ENCODE peak calls at places on chromosomes 12 and 14, in six cellular contexts. One of them, this sample, is unnamed.
A peak's percentile ranks its signal among the peaks of the same experiment; 100 is the strongest.

GRCh38 chr12:30694971-30695326 is 720 bp downstream of the IPO8 start:
- DNase-seq in fibroblast of lung: peak; percentile 36
- DNase-seq in OCI-LY7: peak; percentile 26
- DNase-seq in SK-N-SH: peak; percentile 60
- DNase-seq in H9: peak; percentile 67
- DNase-seq in endothelial cell of umbilical vein: peak; percentile 61
- DNase-seq in this sample: peak; percentile 61

GRCh38 chr12:40915172-40915571 is 222.9 kb downstream of the CNTN1 start:
- DNase-seq in fibroblast of lung: no peak
- DNase-seq in endothelial cell of umbilical vein: no peak
- DNase-seq in OCI-LY7: no peak
- DNase-seq in H9: no peak
- DNase-seq in SK-N-SH: no peak
- DNase-seq in this sample: no peak

GRCh38 chr12:20260864-20261263 is 107.5 kb upstream of the PDE3A start:
- DNase-seq in H9: no peak
- DNase-seq in endothelial cell of umbilical vein: peak; percentile 46
- DNase-seq in fibroblast of lung: peak; percentile 2
- DNase-seq in OCI-LY7: no peak
- DNase-seq in SK-N-SH: no peak
- DNase-seq in this sample: no peak

GRCh38 chr14:92471919-92472318 is 41.7 kb upstream of the RIN3 start:
- DNase-seq in OCI-LY7: no peak
- DNase-seq in endothelial cell of umbilical vein: peak; percentile 52
- DNase-seq in fibroblast of lung: peak; percentile 76
- DNase-seq in H9: peak; percentile 75
- DNase-seq in SK-N-SH: no peak
- DNase-seq in this sample: no peak

GRCh38 chr14:39005044-39005736 is 97.8 kb downstream of the SEC23A start:
- DNase-seq in SK-N-SH: no peak
- DNase-seq in H9: no peak
- DNase-seq in fibroblast of lung: peak; percentile 81
- DNase-seq in endothelial cell of umbilical vein: no peak
- DNase-seq in OCI-LY7: no peak
- DNase-seq in this sample: no peak

GRCh38 chr12:6383572-6384498 is at the start of gene LTBR:
- DNase-seq in endothelial cell of umbilical vein: peak; percentile 89
- DNase-seq in SK-N-SH: no peak
- DNase-seq in fibroblast of lung: peak; percentile 95
- DNase-seq in H9: peak; percentile 82
- DNase-seq in OCI-LY7: no peak
- DNase-seq in this sample: no peak

GRCh38 chr14:26415618-26416123 is 182.2 kb downstream of the NOVA1 start:
- DNase-seq in SK-N-SH: no peak
- DNase-seq in H9: no peak
- DNase-seq in OCI-LY7: no peak
- DNase-seq in fibroblast of lung: peak; percentile 74
- DNase-seq in endothelial cell of umbilical vein: no peak
- DNase-seq in this sample: no peak

GRCh38 chr12:95731519-95731958 is 59.0 kb downstream of the NTN4 start:
- DNase-seq in H9: no peak
- DNase-seq in fibroblast of lung: no peak
- DNase-seq in endothelial cell of umbilical vein: no peak
- DNase-seq in OCI-LY7: peak; percentile 29
- DNase-seq in SK-N-SH: no peak
- DNase-seq in this sample: peak; percentile 51

GRCh38 chr12:54417712-54418440 is 1.2 kb downstream of the ITGA5 start:
- DNase-seq in H9: no peak
- DNase-seq in fibroblast of lung: no peak
- DNase-seq in OCI-LY7: no peak
- DNase-seq in endothelial cell of umbilical vein: peak; percentile 43
- DNase-seq in SK-N-SH: peak; percentile 47
- DNase-seq in this sample: no peak

GRCh38 chr14:90518941-90519256 is 122.1 kb downstream of the CALM1 start:
- DNase-seq in fibroblast of lung: no peak
- DNase-seq in H9: peak; percentile 68
- DNase-seq in SK-N-SH: no peak
- DNase-seq in endothelial cell of umbilical vein: peak; percentile 44
- DNase-seq in OCI-LY7: peak; percentile 49
- DNase-seq in this sample: peak; percentile 87

GRCh38 chr14:68947802-68948201 is 31.3 kb downstream of the ACTN1 start:
- DNase-seq in OCI-LY7: no peak
- DNase-seq in endothelial cell of umbilical vein: no peak
- DNase-seq in H9: no peak
- DNase-seq in fibroblast of lung: peak; percentile 76
- DNase-seq in SK-N-SH: no peak
- DNase-seq in this sample: no peak

GRCh38 chr12:12890815-12891645 is at the start of gene GPRC5A:
- DNase-seq in H9: peak; percentile 78
- DNase-seq in fibroblast of lung: peak; percentile 98
- DNase-seq in endothelial cell of umbilical vein: peak; percentile 96
- DNase-seq in OCI-LY7: no peak
- DNase-seq in SK-N-SH: peak; percentile 68
- DNase-seq in this sample: no peak

GRCh38 chr12:80118565-80119337 is 19.4 kb downstream of the OTOGL start:
- DNase-seq in SK-N-SH: no peak
- DNase-seq in H9: no peak
- DNase-seq in OCI-LY7: no peak
- DNase-seq in fibroblast of lung: no peak
- DNase-seq in endothelial cell of umbilical vein: peak; percentile 12
- DNase-seq in this sample: no peak

GRCh38 chr12:26749781-26750180 is 83.2 kb downstream of the ITPR2 start:
- DNase-seq in OCI-LY7: no peak
- DNase-seq in endothelial cell of umbilical vein: no peak
- DNase-seq in H9: no peak
- DNase-seq in fibroblast of lung: no peak
- DNase-seq in SK-N-SH: no peak
- DNase-seq in this sample: no peak
- H4K20me1 ChIP-seq in OCI-LY7: no peaks in the 10 kb centered on the region
- H4K20me1 ChIP-seq in endothelial cell of umbilical vein: no peaks in the 10 kb centered on the region
- H4K20me1 ChIP-seq in H9: no peaks in the 10 kb centered on the region
- H4K20me1 ChIP-seq in fibroblast of lung: no peaks in the 10 kb centered on the region
- H4K20me1 ChIP-seq in SK-N-SH: no peaks in the 10 kb centered on the region
- H4K20me1 ChIP-seq in this sample: no peaks in the 10 kb centered on the region

DNA sequence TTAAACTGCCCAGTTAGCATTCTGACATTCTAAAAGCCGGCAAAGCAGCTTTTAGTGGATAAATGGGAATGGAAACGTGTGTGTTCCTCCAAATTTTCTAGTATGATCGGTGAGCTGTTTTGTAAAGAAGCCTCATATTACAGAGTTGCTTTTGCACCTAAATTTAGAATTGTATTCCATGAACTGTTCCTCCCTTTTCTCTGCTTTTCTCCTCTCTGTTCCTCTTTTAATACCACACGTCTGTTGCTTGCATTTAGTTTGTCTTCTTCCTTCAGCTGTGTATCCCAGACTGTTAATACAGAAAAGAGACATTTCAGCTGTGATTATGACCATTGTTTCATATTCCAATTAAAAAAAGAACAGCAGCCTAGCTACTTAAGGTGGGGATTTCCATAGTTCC is 10.8 kb downstream of the DYRK2 start:
- DNase-seq in endothelial cell of umbilical vein: no peak
- DNase-seq in SK-N-SH: no peak
- DNase-seq in H9: no peak
- DNase-seq in OCI-LY7: no peak
- DNase-seq in fibroblast of lung: no peak
- DNase-seq in this sample: no peak
- H4K20me1 ChIP-seq in endothelial cell of umbilical vein: no peaks in the 10 kb centered on the region
- H4K20me1 ChIP-seq in SK-N-SH: peaks cover 40% of the 10 kb centered on the region
- H4K20me1 ChIP-seq in H9: no peaks in the 10 kb centered on the region
- H4K20me1 ChIP-seq in OCI-LY7: peaks cover 38% of the 10 kb centered on the region
- H4K20me1 ChIP-seq in fibroblast of lung: no peaks in the 10 kb centered on the region
- H4K20me1 ChIP-seq in this sample: peaks cover 88% of the 10 kb centered on the region

DNA sequence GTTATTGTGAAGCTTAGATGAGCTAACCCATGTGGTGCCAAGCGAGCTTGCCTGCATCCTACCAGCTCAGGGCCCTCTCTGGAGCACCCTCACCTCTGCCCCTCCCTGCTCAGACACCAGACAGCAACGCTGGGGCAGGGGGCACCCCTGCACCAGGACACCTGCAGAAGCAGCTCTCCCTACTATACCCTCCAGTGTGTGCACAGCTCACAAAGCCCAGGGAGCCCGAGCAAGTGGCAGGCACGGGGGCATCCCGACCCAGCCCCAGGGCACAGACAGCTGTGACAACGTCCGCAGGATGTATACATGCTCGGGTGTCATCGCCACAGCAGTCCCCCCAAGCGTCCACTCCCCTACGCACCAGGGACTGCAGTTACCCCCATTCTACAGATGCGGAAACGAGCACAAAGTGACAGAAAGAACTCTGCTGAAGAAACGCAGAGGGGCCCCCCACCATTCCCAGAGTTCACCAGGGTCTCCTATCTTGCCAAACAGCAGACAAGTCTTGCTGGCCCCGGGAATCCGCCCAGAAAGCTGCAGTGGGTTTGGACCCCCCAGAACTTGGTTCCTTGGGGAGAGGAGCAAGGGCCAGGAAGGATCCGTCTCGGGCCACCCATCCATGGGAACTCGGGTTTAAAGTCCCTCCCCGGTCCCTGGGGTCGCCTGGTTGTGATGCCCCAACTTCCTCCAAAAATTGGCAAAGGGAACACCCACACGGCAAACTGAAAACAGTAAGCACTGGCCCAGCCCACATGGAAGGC is 12.1 kb downstream of the NCOR2 start:
- DNase-seq in OCI-LY7: no peak
- DNase-seq in endothelial cell of umbilical vein: no peak
- DNase-seq in fibroblast of lung: no peak
- DNase-seq in SK-N-SH: no peak
- DNase-seq in H9: no peak
- DNase-seq in this sample: no peak
- H4K20me1 ChIP-seq in OCI-LY7: peaks cover 52% of the 10 kb centered on the region
- H4K20me1 ChIP-seq in endothelial cell of umbilical vein: no peaks in the 10 kb centered on the region
- H4K20me1 ChIP-seq in fibroblast of lung: peaks cover 4% of the 10 kb centered on the region
- H4K20me1 ChIP-seq in SK-N-SH: peaks cover 99% of the 10 kb centered on the region
- H4K20me1 ChIP-seq in H9: no peaks in the 10 kb centered on the region
- H4K20me1 ChIP-seq in this sample: peaks cover 84% of the 10 kb centered on the region

GRCh38 chr12:124380793-124381453 is 86.0 kb downstream of the RFLNA start:
- DNase-seq in endothelial cell of umbilical vein: peak; percentile 25
- DNase-seq in fibroblast of lung: no peak
- DNase-seq in SK-N-SH: no peak
- DNase-seq in OCI-LY7: no peak
- DNase-seq in H9: no peak
- DNase-seq in this sample: no peak

GRCh38 chr12:124379938-124380754 is 85.3 kb downstream of the RFLNA start:
- DNase-seq in SK-N-SH: no peak
- DNase-seq in H9: no peak
- DNase-seq in OCI-LY7: no peak
- DNase-seq in endothelial cell of umbilical vein: peak; percentile 93
- DNase-seq in fibroblast of lung: peak; percentile 89
- DNase-seq in this sample: no peak

GRCh38 chr12:124379379-124379937 is 84.6 kb downstream of the RFLNA start:
- DNase-seq in endothelial cell of umbilical vein: no peak
- DNase-seq in OCI-LY7: no peak
- DNase-seq in SK-N-SH: no peak
- DNase-seq in H9: no peak
- DNase-seq in fibroblast of lung: no peak
- DNase-seq in this sample: no peak

GRCh38 chr12:124383028-124383427 is 88.1 kb downstream of the RFLNA start:
- DNase-seq in fibroblast of lung: no peak
- DNase-seq in SK-N-SH: no peak
- DNase-seq in OCI-LY7: no peak
- DNase-seq in endothelial cell of umbilical vein: no peak
- DNase-seq in H9: no peak
- DNase-seq in this sample: no peak

DNA sequence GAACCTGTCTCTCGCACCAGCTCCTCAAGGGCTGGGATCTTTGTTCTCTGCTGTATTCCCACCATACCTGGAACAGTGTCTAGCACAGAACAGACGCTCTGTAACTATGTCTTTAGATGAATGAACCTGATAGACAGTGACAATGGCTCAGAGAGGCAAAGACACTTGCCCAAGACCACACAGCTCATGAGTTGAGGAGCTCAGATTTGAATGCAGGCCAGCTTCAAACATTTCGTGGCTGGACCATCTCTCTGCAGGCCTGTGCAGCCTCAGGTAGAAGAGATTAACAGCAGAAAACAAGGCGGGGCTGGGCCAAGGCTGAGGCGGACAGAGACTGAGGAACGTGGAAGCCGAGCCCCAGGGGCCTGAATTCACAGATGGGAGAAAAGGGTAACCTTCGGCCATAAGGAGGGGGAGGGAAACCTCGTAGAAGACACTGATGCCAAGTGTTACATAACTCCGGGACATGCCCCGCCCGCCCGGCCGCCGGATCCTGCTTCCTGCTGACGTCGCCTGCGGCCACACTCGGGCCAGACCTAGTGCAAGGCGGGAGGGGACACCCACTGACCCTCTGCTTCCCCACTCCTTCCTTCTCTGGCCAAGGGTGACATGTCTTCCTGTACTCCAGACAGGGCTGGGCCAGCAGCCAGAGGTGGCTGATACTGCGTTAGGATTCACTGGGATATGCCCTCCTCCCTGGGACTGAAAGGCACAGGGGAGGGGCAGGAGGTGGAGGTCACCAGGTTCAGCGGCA is 86.7 kb downstream of the RFLNA start:
- DNase-seq in fibroblast of lung: peak; percentile 71
- DNase-seq in endothelial cell of umbilical vein: peak; percentile 85
- DNase-seq in OCI-LY7: no peak
- DNase-seq in H9: no peak
- DNase-seq in SK-N-SH: no peak
- DNase-seq in this sample: no peak
- H4K20me1 ChIP-seq in fibroblast of lung: no peaks in the 10 kb centered on the region
- H4K20me1 ChIP-seq in endothelial cell of umbilical vein: no peaks in the 10 kb centered on the region
- H4K20me1 ChIP-seq in OCI-LY7: no peaks in the 10 kb centered on the region
- H4K20me1 ChIP-seq in H9: no peaks in the 10 kb centered on the region
- H4K20me1 ChIP-seq in SK-N-SH: peaks cover 19% of the 10 kb centered on the region
- H4K20me1 ChIP-seq in this sample: no peaks in the 10 kb centered on the region

DNA sequence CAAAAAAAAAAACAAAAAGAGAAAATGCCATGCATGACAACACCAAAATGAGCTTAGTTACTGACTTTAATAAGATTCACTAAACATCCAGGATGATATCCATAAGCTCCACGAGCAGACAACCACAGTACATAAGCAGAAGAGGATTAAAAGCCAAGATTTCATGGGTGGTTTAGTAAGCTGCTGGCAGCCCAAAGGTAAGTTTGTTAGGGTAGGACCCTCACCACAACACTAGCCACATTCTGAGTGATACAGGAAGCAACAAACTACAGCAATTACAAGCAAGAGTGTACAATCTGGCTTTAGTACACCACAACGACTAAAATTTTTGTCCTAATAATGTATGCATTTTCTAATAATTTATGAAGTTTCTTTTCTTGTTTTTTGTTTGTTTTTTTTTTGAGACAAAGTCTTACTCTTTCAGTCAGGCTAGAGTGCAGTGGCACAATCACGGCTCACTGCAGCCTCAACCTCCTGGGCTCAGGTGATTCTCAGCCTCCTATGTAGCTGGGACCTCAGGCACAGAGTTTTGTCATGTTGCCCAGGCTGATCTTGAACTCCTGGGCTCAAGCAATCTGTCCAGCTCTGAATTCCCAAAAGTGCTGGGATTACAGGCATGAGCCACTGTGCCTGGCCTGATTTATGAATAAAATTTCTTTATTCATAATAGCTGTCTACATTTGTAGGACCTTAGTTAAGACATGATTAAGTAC is 221.4 kb downstream of the MED13L start:
- DNase-seq in SK-N-SH: no peak
- DNase-seq in fibroblast of lung: no peak
- DNase-seq in endothelial cell of umbilical vein: no peak
- DNase-seq in OCI-LY7: no peak
- DNase-seq in H9: no peak
- DNase-seq in this sample: no peak
- H4K20me1 ChIP-seq in SK-N-SH: peaks cover 96% of the 10 kb centered on the region
- H4K20me1 ChIP-seq in fibroblast of lung: no peaks in the 10 kb centered on the region
- H4K20me1 ChIP-seq in endothelial cell of umbilical vein: peaks cover 5% of the 10 kb centered on the region
- H4K20me1 ChIP-seq in OCI-LY7: peaks cover 3% of the 10 kb centered on the region
- H4K20me1 ChIP-seq in H9: no peaks in the 10 kb centered on the region
- H4K20me1 ChIP-seq in this sample: peaks cover 43% of the 10 kb centered on the region

This sample was measured in Karpas-422.